ENCODE peak calls at places on chromosomes 6 and 20, in seven cellular contexts. S, D, L, I, A, K and P are unnamed samples.

GRCh38 chr20:47273591-47274235 is 82.8 kb downstream of the ZMYND8 start:
- DNase-seq in K (no peak), D (peak), S (no peak), I (no peak), L (no peak), A (no peak), P (no peak)

GRCh38 chr6:132964868-132965382 is 150.6 kb downstream of the RPS12 start:
- DNase-seq in K (no peak), I (no peak), D (peak), S (peak), A (no peak), L (no peak), P (peak)

GRCh38 chr20:7714549-7714948 is 225.7 kb downstream of the HAO1 start:
- DNase-seq in I (no peak), D (peak), S (no peak), L (no peak), K (no peak), A (no peak), P (peak)

GRCh38 chr20:37986873-37987601 is 46.2 kb downstream of the TTI1 start:
- DNase-seq in D (no peak), A (no peak), L (no peak), S (no peak), K (no peak), I (no peak), P (no peak)

GRCh38 chr20:23106271-23106851 is 20.2 kb upstream of the CD93 start:
- DNase-seq in A (no peak), L (no peak), I (no peak), S (peak), K (no peak), D (no peak), P (no peak)

GRCh38 chr6:92354270-92354831 is 1065.0 kb downstream of the EPHA7 start:
- DNase-seq in K (no peak), L (no peak), D (no peak), A (no peak), I (no peak), S (no peak), P (no peak)

GRCh38 chr6:50147371-50147770 is 97.6 kb upstream of the DEFB112 start:
- DNase-seq in D (no peak), L (no peak), S (no peak), K (no peak), I (no peak), A (no peak), P (no peak)

GRCh38 chr6:166972101-166972500 is 15.8 kb upstream of the RNASET2 start:
- DNase-seq in S (no peak), K (no peak), A (no peak), L (no peak), I (no peak), D (no peak), P (no peak)

GRCh38 chr20:1871807-1872455 is 23.3 kb upstream of the SIRPA start:
- DNase-seq in S (no peak), A (no peak), D (no peak), I (no peak), L (no peak), K (no peak), P (no peak)

GRCh38 chr20:17620371-17621228 is 50.7 kb downstream of the DSTN start:
- DNase-seq in L (no peak), I (no peak), K (peak), D (no peak), A (no peak), S (no peak), P (no peak)

GRCh38 chr6:8736046-8736877 is 300.9 kb upstream of the SLC35B3 start:
- DNase-seq in L (no peak), D (peak), A (no peak), S (no peak), K (no peak), I (no peak), P (no peak)

GRCh38 chr20:63529861-63530787 is 7.1 kb downstream of the PTK6 start:
- DNase-seq in S (no peak), I (no peak), A (no peak), D (no peak), K (peak), L (no peak), P (no peak)

GRCh38 chr20:15195378-15195777 is 858.0 kb upstream of the FLRT3 start:
- DNase-seq in I (no peak), K (no peak), D (no peak), A (no peak), L (no peak), S (no peak), P (no peak)

GRCh38 chr20:5096463-5096862 is 23.3 kb downstream of the PCNA start:
- DNase-seq in A (no peak), K (no peak), L (no peak), D (no peak), I (no peak), S (no peak), P (no peak)

GRCh38 chr6:3239110-3239830 is 11.8 kb upstream of the TUBB2B start:
- DNase-seq in K (no peak), I (no peak), A (no peak), D (no peak), S (no peak), L (no peak), P (peak)

GRCh38 chr20:16271450-16271849 is 301.8 kb downstream of the KIF16B start:
- DNase-seq in A (no peak), L (no peak), S (no peak), D (peak), I (no peak), K (no peak), P (no peak)

GRCh38 chr6:125314019-125314581 is 12.3 kb upstream of the HDDC2 start:
- DNase-seq in K (peak), I (peak), A (peak), D (peak), S (peak), L (no peak), P (peak)

GRCh38 chr6:27893836-27894807 is 18.1 kb downstream of the OR2B2 start:
- DNase-seq in D (peak), K (peak), I (peak), S (peak), L (peak), A (peak), P (peak)

GRCh38 chr20:10239954-10240353 is 21.3 kb downstream of the SNAP25 start:
- DNase-seq in A (no peak), D (no peak), K (no peak), I (no peak), S (no peak), L (no peak), P (no peak)

GRCh38 chr6:135520781-135521180 is 23.2 kb upstream of the AHI1 start:
- DNase-seq in K (no peak), I (no peak), S (no peak), A (no peak), D (no peak), L (no peak), P (no peak)

GRCh38 chr6:150547511-150548222 is 52.0 kb upstream of the PLEKHG1 start:
- DNase-seq in S (no peak), A (no peak), D (no peak), K (no peak), I (no peak), L (no peak), P (no peak)

GRCh38 chr6:34964564-34964963 is 75.5 kb downstream of the ANKS1A start:
- DNase-seq in K (no peak), S (no peak), I (no peak), A (no peak), L (no peak), D (no peak), P (no peak)

GRCh38 chr6:133983099-133983939 is 30.3 kb downstream of the TBPL1 start:
- DNase-seq in K (peak), S (no peak), A (peak), I (peak), D (peak), L (peak), P (no peak)

GRCh38 chr6:7052441-7052936 is 55.3 kb upstream of the RREB1 start:
- DNase-seq in D (no peak), L (peak), S (no peak), I (peak), K (no peak), A (no peak), P (peak)

GRCh38 chr6:138545621-138545980 is 46.3 kb upstream of the NHSL1 start:
- DNase-seq in I (no peak), A (no peak), D (no peak), S (no peak), K (no peak), L (no peak), P (no peak)

GRCh38 chr6:137494967-137495595 is 887 bp upstream of the OLIG3 start:
- DNase-seq in K (no peak), A (no peak), D (no peak), S (no peak), I (no peak), L (no peak), P (no peak)